ENCODE peak calls at places on chromosomes 16 and 17, in five cellular contexts. G is kidney tubule cell; I is stimulated activated naive B cell treated with anti-CD40 and anti-IgM and Interleukin-4, amounts not matched to agents 10 μg/mL and 1 μg/mL and 100 μg/mL, for 72 hours; F is GM03348; K is stimulated activated CD8-positive, alpha-beta memory T cell treated with anti-CD3 and anti-CD28 coated beads, Interleukin-4, amount 100 ng/mL, for 4 hours. Z is an unnamed sample.
A peak's percentile ranks its signal among the peaks of the same experiment; 100 is the strongest.

GRCh38 chr16:69199382-69199781 is 12.4 kb downstream of the SNTB2 start:
- DNase-seq in G (peak; percentile 44), I (no peak), F (peak; percentile 54), K (no peak), Z (no peak)

GRCh38 chr17:33981713-33982601 is 273.1 kb upstream of the CCL2 start:
- DNase-seq in G (no peak), I (no peak), F (no peak), K (no peak), Z (no peak)

GRCh38 chr17:80678621-80679020 is 134.0 kb downstream of the RPTOR start:
- DNase-seq in G (peak; percentile 70), I (no peak), F (peak; percentile 19), K (no peak), Z (no peak)

GRCh38 chr16:15509593-15510520 is 75.5 kb downstream of the BMERB1 start:
- DNase-seq in G (no peak), I (no peak), F (peak; percentile 52), K (no peak), Z (no peak)

GRCh38 chr16:9302102-9302501 is 210.7 kb downstream of the HAPSTR1 start:
- DNase-seq in G (peak; percentile 27), I (no peak), F (no peak), K (no peak), Z (no peak)

GRCh38 chr16:87552772-87553171 is 49.5 kb upstream of the JPH3 start:
- DNase-seq in G (peak; percentile 84), I (no peak), F (no peak), K (no peak), Z (no peak)

GRCh38 chr17:48567646-48568354 is 10.3 kb downstream of the HOXB4 start:
- DNase-seq in G (no peak), I (no peak), F (no peak), K (no peak), Z (no peak)

GRCh38 chr17:72392056-72393010 is 271.5 kb downstream of the SOX9 start:
- DNase-seq in G (peak; percentile 99), I (no peak), F (peak; percentile 79), K (no peak), Z (no peak)

GRCh38 chr17:3531266-3532101 is 26.1 kb downstream of the TRPV3 start:
- DNase-seq in G (no peak), I (no peak), F (no peak), K (no peak), Z (no peak)

GRCh38 chr17:38729886-38730525 is at the start of gene CISD3:
- DNase-seq in G (peak; percentile 90), I (peak; percentile 80), F (peak; percentile 98), K (peak; percentile 62), Z (no peak)

GRCh38 chr17:55964191-55964590 is 189.1 kb upstream of the ANKFN1 start:
- DNase-seq in G (no peak), I (no peak), F (no peak), K (no peak), Z (no peak)

GRCh38 chr16:64478258-64478906 is 643.5 kb downstream of the CDH11 start:
- DNase-seq in G (peak; percentile 34), I (no peak), F (peak; percentile 71), K (no peak), Z (no peak)

GRCh38 chr17:79664925-79665738 is 54.3 kb upstream of the RBFOX3 start:
- DNase-seq in G (no peak), I (no peak), F (no peak), K (no peak), Z (no peak)

GRCh38 chr16:46954562-46954961 is 18.9 kb downstream of the DNAJA2 start:
- DNase-seq in G (no peak), I (no peak), F (no peak), K (no peak), Z (no peak)

GRCh38 chr17:79513805-79514535 is 96.9 kb downstream of the RBFOX3 start:
- DNase-seq in G (no peak), I (no peak), F (no peak), K (no peak), Z (no peak)

GRCh38 chr16:72938426-72939164 is 109.3 kb downstream of the ZFHX3 start:
- DNase-seq in G (peak; percentile 67), I (no peak), F (peak; percentile 88), K (no peak), Z (no peak)

GRCh38 chr17:44075598-44076293 is 5.2 kb downstream of the G6PC3 start:
- DNase-seq in G (no peak), I (no peak), F (no peak), K (no peak), Z (no peak)

GRCh38 chr16:70460737-70461261 is 6.4 kb downstream of the FCSK start:
- DNase-seq in G (peak; percentile 54), I (no peak), F (no peak), K (no peak), Z (no peak)

GRCh38 chr17:17377568-17377967 is 74.4 kb downstream of the NT5M start:
- DNase-seq in G (no peak), I (no peak), F (no peak), K (no peak), Z (no peak)

GRCh38 chr16:89555265-89555664 is 5.2 kb upstream of the RPL13 start:
- DNase-seq in G (no peak), I (no peak), F (no peak), K (no peak), Z (no peak)

GRCh38 chr17:80782536-80783427 is 208.9 kb upstream of the CHMP6 start:
- DNase-seq in G (no peak), I (no peak), F (no peak), K (no peak), Z (no peak)

GRCh38 chr17:44672479-44673093 is 16.3 kb downstream of the MEIOC start:
- DNase-seq in G (peak; percentile 12), I (no peak), F (peak; percentile 57), K (no peak), Z (no peak)

GRCh38 chr16:53754938-53755910 is 51.3 kb downstream of the FTO start:
- DNase-seq in G (peak; percentile 89), I (no peak), F (peak; percentile 47), K (no peak), Z (no peak)